ENCODE peak calls at places on chromosome 2, in eight cellular contexts. L, N, D, C, H, Q, G and R are unnamed samples.

GRCh38 chr2:210955591-210955990 is 399.2 kb downstream of the CPS1 start:
- DNase-seq in L (no peak), N (no peak), D (no peak), C (no peak), H (no peak), Q (no peak), G (no peak), R (no peak)

GRCh38 chr2:95759481-95760246 is 167.9 kb downstream of the TRIM43 start:
- DNase-seq in L (no peak), N (no peak), D (no peak), C (no peak), H (no peak), Q (no peak), G (no peak), R (no peak)

GRCh38 chr2:58569460-58570185 is 328.5 kb upstream of the FANCL start:
- DNase-seq in L (no peak), N (no peak), D (no peak), C (no peak), H (no peak), Q (no peak), G (no peak), R (no peak)

GRCh38 chr2:127106998-127107621 is at the start of gene BIN1:
- DNase-seq in L (peak), N (peak), D (peak), C (peak), H (peak), Q (peak), G (peak), R (peak)

GRCh38 chr2:145546091-145546490 is 1026.2 kb upstream of the ZEB2 start:
- DNase-seq in L (no peak), N (no peak), D (no peak), C (no peak), H (no peak), Q (no peak), G (no peak), R (no peak)

GRCh38 chr2:238422940-238423339 is 3.8 kb upstream of the ASB1 start:
- DNase-seq in L (peak), N (no peak), D (no peak), C (no peak), H (no peak), Q (no peak), G (no peak), R (no peak)

GRCh38 chr2:2044658-2045057 is 286.4 kb downstream of the MYT1L start:
- DNase-seq in L (no peak), N (no peak), D (no peak), C (no peak), H (no peak), Q (no peak), G (no peak), R (no peak)

GRCh38 chr2:74834806-74835755 is 1.2 kb downstream of the HK2 start:
- DNase-seq in L (peak), N (peak), D (peak), C (peak), H (peak), Q (peak), G (peak), R (no peak)

GRCh38 chr2:31660812-31661335 is 80.1 kb upstream of the SRD5A2 start:
- DNase-seq in L (no peak), N (no peak), D (no peak), C (no peak), H (no peak), Q (no peak), G (no peak), R (no peak)

GRCh38 chr2:120231974-120232635 is 8.9 kb upstream of the TMEM185B start:
- DNase-seq in L (peak), N (no peak), D (no peak), C (no peak), H (peak), Q (peak), G (no peak), R (no peak)

GRCh38 chr2:76464310-76464709 is 753.6 kb upstream of the GCFC2 start:
- DNase-seq in L (no peak), N (no peak), D (no peak), C (no peak), H (no peak), Q (no peak), G (no peak), R (no peak)

GRCh38 chr2:168432565-168433186 is 23.4 kb upstream of the CERS6 start:
- DNase-seq in L (no peak), N (no peak), D (no peak), C (no peak), H (no peak), Q (peak), G (no peak), R (no peak)

GRCh38 chr2:168430431-168430830 is 25.6 kb upstream of the CERS6 start:
- DNase-seq in L (no peak), N (no peak), D (no peak), C (no peak), H (no peak), Q (no peak), G (no peak), R (no peak)

GRCh38 chr2:168432100-168432499 is 24.0 kb upstream of the CERS6 start:
- DNase-seq in L (no peak), N (no peak), D (no peak), C (no peak), H (no peak), Q (no peak), G (no peak), R (no peak)

GRCh38 chr2:168429988-168430387 is 26.1 kb upstream of the CERS6 start:
- DNase-seq in L (no peak), N (no peak), D (no peak), C (no peak), H (no peak), Q (no peak), G (no peak), R (no peak)

DNA sequence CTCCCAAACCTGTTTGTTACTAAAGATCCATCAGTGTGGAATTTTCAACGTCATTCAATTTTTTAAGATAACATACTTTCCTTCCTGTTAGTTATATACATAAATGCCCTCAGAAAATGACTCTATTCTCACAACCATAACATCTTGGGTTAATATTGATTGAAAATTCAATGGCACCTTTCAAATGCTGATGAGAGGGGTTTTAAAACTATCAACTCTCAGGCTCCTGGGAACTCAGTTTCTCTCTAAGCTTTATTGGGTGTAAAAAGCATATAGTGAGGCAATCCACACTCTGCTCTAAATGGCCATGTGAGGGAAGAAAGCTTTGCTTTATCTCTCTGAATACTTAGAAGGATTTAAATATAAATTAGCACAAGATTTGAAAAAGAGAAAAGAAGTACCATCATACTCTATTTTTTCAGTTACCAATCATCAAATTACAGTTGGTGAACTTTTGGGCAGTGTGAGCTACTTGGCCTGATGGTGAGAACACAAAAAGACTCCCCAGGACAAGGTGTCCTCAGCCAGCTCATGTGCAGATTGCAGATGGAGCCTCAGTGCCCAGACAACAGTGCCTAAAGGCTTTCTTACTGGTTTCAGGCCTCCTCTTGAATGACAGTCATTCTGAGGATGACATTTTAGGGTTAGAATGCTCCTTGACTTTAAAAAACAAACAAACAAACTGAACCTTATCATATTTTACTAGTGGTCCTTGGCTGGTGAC is 24.6 kb upstream of the CERS6 start:
- DNase-seq in L (no peak), N (no peak), D (no peak), C (no peak), H (no peak), Q (no peak), G (no peak), R (no peak)
- TF ChIP-seq CTCF in L (no peak), N (no peak), D (no peak), C (no peak), H (no peak), Q (no peak), G (no peak), R (no peak)

GRCh38 chr2:111919794-111920608 is 21.6 kb downstream of the MERTK start:
- DNase-seq in L (peak), N (peak), D (peak), C (peak), H (no peak), Q (no peak), G (peak), R (no peak)
- TF ChIP-seq CTCF in L (no peak), N (no peak), D (no peak), C (no peak), H (no peak), Q (no peak), G (no peak), R (no peak)

DNA sequence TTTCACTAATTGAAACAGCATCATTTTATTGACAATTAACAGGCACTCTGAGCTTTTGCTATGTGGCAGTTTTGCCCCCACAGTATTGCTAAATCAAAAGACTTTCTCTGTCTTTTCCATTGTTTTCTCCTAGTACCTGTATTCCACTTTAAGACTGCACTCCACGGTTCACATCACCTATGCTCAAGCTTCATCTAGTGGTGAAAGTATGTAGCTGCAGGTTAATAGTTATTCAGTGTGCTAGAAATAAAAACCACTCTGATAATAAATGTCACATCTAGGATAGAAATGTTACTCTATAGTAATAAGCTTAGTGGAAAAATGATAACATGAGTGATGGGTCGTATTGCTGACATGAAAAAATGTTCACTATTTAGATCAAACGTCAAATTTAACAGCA is 24.6 kb downstream of the ARL6IP6 start:
- DNase-seq in L (no peak), N (no peak), D (no peak), C (no peak), H (peak), Q (no peak), G (no peak), R (no peak)
- TF ChIP-seq CTCF in L (no peak), N (peak), D (peak), C (peak), H (peak), Q (peak), G (peak), R (peak)

GRCh38 chr2:15747172-15747550 is 155.5 kb downstream of the DDX1 start:
- DNase-seq in L (no peak), N (no peak), D (no peak), C (no peak), H (no peak), Q (no peak), G (no peak), R (no peak)
- TF ChIP-seq CTCF in L (no peak), N (no peak), D (no peak), C (no peak), H (no peak), Q (no peak), G (no peak), R (no peak)

DNA sequence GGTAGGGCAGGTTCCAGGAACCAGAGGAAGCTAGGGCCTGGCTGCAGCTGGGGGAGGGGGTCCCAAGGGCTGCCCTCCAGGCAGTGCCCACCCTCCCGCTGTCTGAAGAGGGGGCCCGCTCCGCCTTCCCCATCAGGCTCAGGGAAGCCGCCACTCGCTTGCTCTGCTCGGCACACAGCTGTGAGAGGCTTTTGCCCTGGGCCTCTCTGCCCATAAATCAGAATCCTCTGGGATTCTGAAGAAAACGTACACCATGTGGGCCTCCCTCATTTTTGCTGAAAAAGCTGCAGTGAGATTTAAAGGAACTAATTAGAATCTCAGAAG is 28.1 kb downstream of the SDC1 start:
- DNase-seq in L (no peak), N (no peak), D (no peak), C (no peak), H (no peak), Q (no peak), G (no peak), R (no peak)
- TF ChIP-seq CTCF in L (no peak), N (no peak), D (no peak), C (no peak), H (no peak), Q (no peak), G (no peak), R (no peak)

GRCh38 chr2:55581875-55582547 is 35.4 kb downstream of the PPP4R3B start:
- DNase-seq in L (no peak), N (no peak), D (no peak), C (no peak), H (no peak), Q (no peak), G (no peak), R (no peak)

GRCh38 chr2:55585451-55586079 is 31.9 kb downstream of the PPP4R3B start:
- DNase-seq in L (no peak), N (no peak), D (no peak), C (no peak), H (no peak), Q (no peak), G (no peak), R (no peak)

DNA sequence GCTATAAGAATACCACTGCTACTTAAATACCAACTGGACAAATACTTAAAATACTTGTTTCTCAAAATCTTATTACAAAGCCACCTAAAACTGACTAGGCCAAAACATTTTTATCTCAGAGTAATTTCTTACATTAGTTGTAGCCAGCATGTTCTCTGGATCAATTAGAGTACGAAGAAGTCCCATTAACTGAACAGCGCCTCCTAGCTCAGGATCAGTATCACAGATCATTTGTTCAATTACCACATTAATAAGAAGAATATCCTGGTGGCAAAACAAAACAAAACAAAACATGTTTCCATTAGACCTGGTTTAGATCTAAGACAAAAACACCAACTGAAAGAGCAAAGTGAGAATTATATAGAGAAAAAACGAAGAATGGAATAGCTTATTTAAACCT is 36.0 kb downstream of the PPP4R3B start:
- DNase-seq in L (no peak), N (no peak), D (no peak), C (no peak), H (no peak), Q (no peak), G (no peak), R (no peak)
- TF ChIP-seq CTCF in L (no peak), N (no peak), D (no peak), C (no peak), H (no peak), Q (no peak), G (no peak), R (peak)

DNA sequence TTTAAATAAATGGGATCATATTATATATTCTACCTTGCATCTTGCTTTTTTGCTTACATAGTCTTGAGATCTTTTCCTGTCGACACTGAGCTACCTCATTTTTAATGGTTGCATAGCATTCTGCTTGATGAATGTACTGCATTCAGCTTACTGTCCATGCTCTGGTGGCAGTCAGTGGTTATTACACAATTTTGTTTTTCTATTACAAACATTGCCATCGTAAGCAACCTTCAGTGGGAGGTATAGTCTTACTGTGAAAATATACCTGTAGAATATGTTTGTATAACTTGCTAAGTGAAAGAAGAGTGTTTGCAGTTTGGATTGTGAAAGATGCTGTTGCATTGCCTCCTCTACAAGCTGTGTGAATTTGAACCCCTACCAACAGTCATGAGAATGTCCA is 43.4 kb downstream of the UBXN4 start:
- DNase-seq in L (no peak), N (no peak), D (no peak), C (no peak), H (no peak), Q (no peak), G (no peak), R (no peak)
- TF ChIP-seq CTCF in L (no peak), N (no peak), D (peak), C (no peak), H (no peak), Q (peak), G (no peak), R (peak)

DNA sequence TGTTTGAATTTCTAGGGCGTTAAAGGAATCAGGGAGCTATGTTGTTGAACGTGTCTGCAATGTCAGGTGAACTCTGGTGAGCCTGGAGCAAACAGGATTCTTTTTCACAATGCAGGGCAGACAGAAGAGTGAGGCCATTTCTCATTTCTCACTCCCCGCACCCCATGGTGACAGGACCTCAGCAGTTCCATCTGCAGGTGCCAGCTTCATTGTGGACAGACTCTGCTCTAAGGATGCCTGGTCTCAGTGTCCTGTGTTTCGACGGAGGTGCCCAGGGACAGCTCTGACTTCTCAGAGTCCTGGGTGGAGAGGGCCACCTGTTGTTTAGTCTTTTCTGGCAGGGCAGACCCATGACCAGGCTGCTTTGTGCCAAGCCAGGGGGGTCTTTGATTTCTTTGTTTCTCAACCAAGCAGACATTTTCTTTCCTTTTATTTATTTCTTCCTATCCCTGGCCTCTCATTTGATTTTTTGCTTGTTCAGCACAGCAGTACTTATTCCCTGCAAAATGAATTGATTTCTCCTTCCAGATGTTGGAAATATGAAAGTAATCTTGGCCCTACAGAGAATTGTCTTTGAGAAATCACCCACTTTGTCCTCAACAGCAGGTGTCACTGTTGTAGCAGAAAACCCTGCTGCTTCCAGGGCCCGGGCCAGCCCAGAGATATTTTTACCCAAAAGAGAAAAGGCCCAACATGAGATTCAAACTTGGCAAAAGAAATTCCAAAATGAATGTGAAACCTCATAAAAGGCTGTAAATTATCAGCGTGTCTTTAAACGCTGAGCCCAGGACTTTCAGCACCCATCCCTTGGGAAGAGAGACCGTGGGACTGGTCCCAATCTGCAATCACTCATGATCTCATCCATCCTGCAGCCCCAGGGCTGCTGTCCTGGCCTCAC is 201.6 kb downstream of the RNF144A start:
- DNase-seq in L (no peak), N (no peak), D (no peak), C (no peak), H (no peak), Q (no peak), G (no peak), R (no peak)
- TF ChIP-seq CTCF in L (no peak), N (no peak), D (peak), C (peak), H (peak), Q (peak), G (peak), R (peak)